ENCODE peak calls at places on chromosomes 2 and 18, in five cellular contexts. One of them, this sample, is unnamed.

GRCh38 chr2:141967503-141967902 is 163.3 kb downstream of the LRP1B start:
- DNase-seq in NCI-H1105: no peak
- DNase-seq in iPS DF 6.9: no peak
- DNase-seq in substantia nigra: no peak
- DNase-seq in C1 segment of cervical spinal cord: no peak
- DNase-seq in this sample: no peak

GRCh38 chr18:9090578-9090977 is 11.9 kb upstream of the NDUFV2 start:
- DNase-seq in NCI-H1105: no peak
- DNase-seq in iPS DF 6.9: no peak
- DNase-seq in substantia nigra: no peak
- DNase-seq in C1 segment of cervical spinal cord: no peak
- DNase-seq in this sample: no peak

GRCh38 chr18:52340466-52341378 is 725 bp downstream of the DCC start:
- DNase-seq in NCI-H1105: no peak
- DNase-seq in iPS DF 6.9: no peak
- DNase-seq in substantia nigra: no peak
- DNase-seq in C1 segment of cervical spinal cord: peak; percentile 31
- DNase-seq in this sample: no peak

GRCh38 chr2:172600644-172601043 is 44.8 kb downstream of the PDK1 start:
- DNase-seq in NCI-H1105: no peak
- DNase-seq in iPS DF 6.9: no peak
- DNase-seq in substantia nigra: no peak
- DNase-seq in C1 segment of cervical spinal cord: no peak
- DNase-seq in this sample: no peak

GRCh38 chr2:114201781-114202180 is 240.7 kb upstream of the DPP10 start:
- DNase-seq in NCI-H1105: no peak
- DNase-seq in iPS DF 6.9: no peak
- DNase-seq in substantia nigra: no peak
- DNase-seq in C1 segment of cervical spinal cord: no peak
- DNase-seq in this sample: no peak

GRCh38 chr18:50661013-50661412 is 101.1 kb downstream of the MAPK4 start:
- DNase-seq in NCI-H1105: no peak
- DNase-seq in iPS DF 6.9: no peak
- DNase-seq in substantia nigra: no peak
- DNase-seq in C1 segment of cervical spinal cord: no peak
- DNase-seq in this sample: no peak

GRCh38 chr2:65431417-65432226 is 777 bp downstream of the SPRED2 start:
- DNase-seq in NCI-H1105: peak; percentile 46
- DNase-seq in iPS DF 6.9: no peak
- DNase-seq in substantia nigra: peak; percentile 56
- DNase-seq in C1 segment of cervical spinal cord: peak; percentile 81
- DNase-seq in this sample: peak; percentile 38

GRCh38 chr2:159137511-159138101 is 148.9 kb downstream of the WDSUB1 start:
- DNase-seq in NCI-H1105: no peak
- DNase-seq in iPS DF 6.9: no peak
- DNase-seq in substantia nigra: no peak
- DNase-seq in C1 segment of cervical spinal cord: no peak
- DNase-seq in this sample: no peak

GRCh38 chr2:161381581-161381980 is 34.5 kb upstream of the TBR1 start:
- DNase-seq in NCI-H1105: no peak
- DNase-seq in iPS DF 6.9: no peak
- DNase-seq in substantia nigra: no peak
- DNase-seq in C1 segment of cervical spinal cord: no peak
- DNase-seq in this sample: no peak

GRCh38 chr18:60377778-60378469 is 5.3 kb upstream of the MC4R start:
- DNase-seq in NCI-H1105: no peak
- DNase-seq in iPS DF 6.9: no peak
- DNase-seq in substantia nigra: no peak
- DNase-seq in C1 segment of cervical spinal cord: no peak
- DNase-seq in this sample: no peak